ENCODE peak calls at places on chromosomes 1 and 21, in six cellular contexts. H is PC-3, W is lung, N is cardiac muscle cell, E is mesenchymal stem cell, R is left ventricle myocardium inferior. I is an unnamed sample.
A peak's percentile ranks its signal among the peaks of the same experiment; 100 is the strongest.

GRCh38 chr1:8197493-8198282 is 120.2 kb upstream of the SLC45A1 start:
- DNase-seq in R (peak; percentile 51), E (peak; percentile 75), W (peak; percentile 84), H (peak; percentile 96), N (peak; percentile 95), I (peak; percentile 88)

GRCh38 chr1:47684964-47685762 is 247.3 kb downstream of the FOXD2 start:
- DNase-seq in W (peak; percentile 26), H (peak; percentile 72), N (peak; percentile 11), E (no peak), R (no peak), I (no peak)

GRCh38 chr1:15952317-15953258 is 23.3 kb downstream of the ZBTB17 start:
- DNase-seq in H (peak; percentile 91), N (peak; percentile 78), E (peak; percentile 97), W (no peak), R (no peak), I (no peak)

GRCh38 chr1:237394263-237394662 is 352.3 kb downstream of the RYR2 start:
- DNase-seq in E (no peak), N (no peak), H (no peak), W (no peak), R (no peak), I (no peak)

GRCh38 chr1:214983126-214983869 is 99.2 kb upstream of the KCNK2 start:
- DNase-seq in H (peak; percentile 79), E (no peak), W (no peak), R (no peak), N (peak; percentile 52), I (no peak)

GRCh38 chr1:26016258-26016943 is 5.2 kb upstream of the EXTL1 start:
- DNase-seq in W (no peak), H (no peak), N (no peak), R (no peak), E (peak; percentile 55), I (no peak)

GRCh38 chr1:76269175-76269574 is 194.6 kb downstream of the ST6GALNAC3 start:
- DNase-seq in E (peak; percentile 71), H (no peak), N (peak; percentile 82), W (no peak), R (no peak), I (no peak)

GRCh38 chr1:21307663-21308062 is 17.4 kb upstream of the ECE1 start:
- DNase-seq in R (no peak), H (no peak), W (no peak), E (no peak), N (no peak), I (no peak)

GRCh38 chr1:111204211-111204883 is 3.9 kb upstream of the DENND2D start:
- DNase-seq in H (no peak), R (peak; percentile 35), N (no peak), E (no peak), W (peak; percentile 84), I (no peak)

GRCh38 chr1:3111616-3112021 is 42.6 kb downstream of the PRDM16 start:
- DNase-seq in W (no peak), E (no peak), H (no peak), R (no peak), N (no peak), I (no peak)

GRCh38 chr1:3968851-3969250 is 68.8 kb upstream of the C1orf174 start:
- DNase-seq in H (no peak), N (no peak), W (no peak), E (no peak), R (no peak), I (no peak)

GRCh38 chr21:45706299-45706698 is 62.8 kb downstream of the PCBP3 start:
- DNase-seq in W (no peak), R (no peak), H (no peak), E (no peak), N (no peak), I (no peak)

GRCh38 chr21:35102488-35103407 is 53.6 kb upstream of the RUNX1 start:
- DNase-seq in E (peak; percentile 75), N (peak; percentile 6), W (peak; percentile 40), H (no peak), R (peak; percentile 26), I (no peak)

DNA sequence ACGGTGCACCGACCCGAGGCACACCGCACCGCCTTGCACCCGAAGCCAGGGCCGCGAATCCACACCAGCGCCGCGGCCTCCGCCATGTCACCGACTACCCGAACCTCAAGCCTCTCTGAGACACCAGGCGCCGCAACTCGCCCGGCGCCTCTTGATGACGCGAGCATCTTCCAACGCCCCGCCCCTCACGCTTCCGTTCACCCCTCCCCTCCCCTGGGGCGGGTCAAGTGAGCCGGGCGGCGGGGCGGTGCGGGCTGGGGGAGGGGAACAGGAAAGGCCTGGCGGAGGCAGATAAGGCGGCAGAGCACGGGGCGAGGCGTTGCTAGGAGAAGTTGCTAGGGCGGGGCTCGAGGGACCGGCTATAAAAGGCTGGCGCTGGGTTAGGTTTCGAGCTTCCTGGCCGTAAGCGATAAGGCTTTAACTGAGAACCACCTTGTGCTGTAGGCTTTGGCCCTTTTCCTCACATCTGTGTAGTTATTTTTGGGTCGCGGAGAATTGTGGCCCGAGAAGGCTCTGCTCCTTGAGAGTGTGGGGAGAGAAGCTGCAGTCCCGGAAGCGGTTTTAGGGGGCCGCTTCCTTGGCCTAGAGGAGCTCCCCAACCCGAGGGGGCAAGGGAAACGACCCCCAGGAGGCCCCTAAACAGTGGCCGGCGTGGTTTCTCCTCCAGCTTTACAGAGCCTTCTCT is at the start of gene SDE2:
- DNase-seq in R (peak; percentile 100), E (peak; percentile 99), N (peak; percentile 100), H (peak; percentile 99), W (peak; percentile 100), I (peak; percentile 100)
- H3K4me1 ChIP-seq in R (peaks cover 84% of the 10 kb centered on the region), E (peaks cover 9% of the 10 kb centered on the region), N (peaks cover 29% of the 10 kb centered on the region), H (peaks cover 23% of the 10 kb centered on the region), W (peaks cover 15% of the 10 kb centered on the region), I (peaks cover 5% of the 10 kb centered on the region)

DNA sequence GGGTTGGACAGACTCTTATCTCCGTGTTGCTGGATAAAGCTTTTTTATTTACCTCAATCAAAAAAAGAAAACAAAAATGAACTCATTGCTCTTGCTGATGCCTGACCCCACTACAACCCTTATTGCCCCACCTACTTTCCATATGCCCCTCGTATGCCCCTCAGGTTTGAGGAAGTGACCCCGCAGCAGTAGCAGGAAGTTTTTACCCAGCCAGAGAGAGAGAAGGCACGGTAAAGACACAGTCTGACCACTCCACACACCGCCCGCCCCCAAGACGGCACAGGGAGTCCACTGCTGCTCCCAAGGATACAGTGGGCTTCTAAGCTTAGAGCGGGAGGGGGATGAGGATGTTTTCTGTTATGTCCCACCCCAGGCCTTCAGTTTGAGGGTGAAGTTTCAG is 9.8 kb downstream of the PLEKHO1 start:
- DNase-seq in R (peak; percentile 31), E (no peak), N (no peak), H (no peak), W (no peak), I (no peak)
- H3K36me3 ChIP-seq in R (peaks cover 57% of the 10 kb centered on the region), E (peaks cover 65% of the 10 kb centered on the region), N (peaks cover 31% of the 10 kb centered on the region), H (no peaks in the 10 kb centered on the region), W (peaks cover 26% of the 10 kb centered on the region), I (no peaks in the 10 kb centered on the region)

GRCh38 chr1:151728151-151728711 is 6.9 kb downstream of the RIIAD1 start:
- DNase-seq in R (no peak), E (no peak), W (no peak), N (peak; percentile 72), H (no peak), I (peak; percentile 43)
- H3K4me1 ChIP-seq in R (peaks cover 11% of the 10 kb centered on the region), E (peaks cover 7% of the 10 kb centered on the region), W (peaks cover 3% of the 10 kb centered on the region), N (peaks cover 10% of the 10 kb centered on the region), H (peaks cover 17% of the 10 kb centered on the region), I (no peaks in the 10 kb centered on the region)

DNA sequence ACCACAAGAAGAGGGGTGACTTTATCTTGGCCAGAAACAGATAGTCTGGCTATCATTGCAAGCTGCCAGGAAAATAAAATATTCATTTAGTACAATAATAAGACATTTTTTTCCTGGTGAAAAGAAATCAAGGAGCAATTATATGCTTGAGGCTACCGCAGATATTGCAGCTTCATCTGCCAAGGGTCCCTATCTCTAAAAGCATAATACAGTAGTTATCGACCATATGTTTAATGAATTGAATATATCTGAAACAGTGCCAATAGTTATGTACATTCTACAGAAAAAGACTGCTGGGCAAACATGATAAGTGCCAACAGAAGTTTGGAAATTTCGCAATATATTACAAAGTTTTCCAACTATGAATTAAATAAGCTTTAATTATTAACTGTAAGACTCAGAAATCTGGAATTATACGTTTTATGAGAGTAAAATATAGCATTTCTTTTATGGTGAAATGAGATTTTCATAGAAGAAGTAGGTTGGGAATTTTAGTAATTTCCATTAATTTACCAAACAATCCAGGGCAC is 561.1 kb upstream of the ZP4 start:
- DNase-seq in W (no peak), N (no peak), E (no peak), R (no peak), H (no peak), I (no peak)
- H3K36me3 ChIP-seq in W (no peaks in the 10 kb centered on the region), N (no peaks in the 10 kb centered on the region), E (no peaks in the 10 kb centered on the region), R (no peaks in the 10 kb centered on the region), H (no peaks in the 10 kb centered on the region), I (no peaks in the 10 kb centered on the region)

I was measured in uterus.